ENCODE peak calls at places on chromosomes 7 and 10, in six cellular contexts. One of them, this sample, is unnamed.

GRCh38 chr10:53356616-53357349 is 584.2 kb upstream of the MBL2 start:
- DNase-seq in mesenchymal stem cell: no peak
- DNase-seq in CD8-positive, alpha-beta T cell: no peak
- DNase-seq in foreskin fibroblast: no peak
- DNase-seq in AG10803: no peak
- DNase-seq in A549: no peak
- DNase-seq in this sample: no peak

GRCh38 chr10:48459270-48460147 is 145.4 kb downstream of the ARHGAP22 start:
- DNase-seq in CD8-positive, alpha-beta T cell: no peak
- DNase-seq in foreskin fibroblast: no peak
- DNase-seq in mesenchymal stem cell: no peak
- DNase-seq in AG10803: no peak
- DNase-seq in A549: no peak
- DNase-seq in this sample: no peak

GRCh38 chr7:7228472-7228871 is 46.1 kb downstream of the C1GALT1 start:
- DNase-seq in A549: no peak
- DNase-seq in AG10803: peak
- DNase-seq in foreskin fibroblast: no peak
- DNase-seq in CD8-positive, alpha-beta T cell: no peak
- DNase-seq in mesenchymal stem cell: peak
- DNase-seq in this sample: peak

GRCh38 chr7:85447004-85447403 is 260.1 kb upstream of the SEMA3D start:
- DNase-seq in A549: no peak
- DNase-seq in foreskin fibroblast: no peak
- DNase-seq in AG10803: no peak
- DNase-seq in CD8-positive, alpha-beta T cell: no peak
- DNase-seq in mesenchymal stem cell: no peak
- DNase-seq in this sample: no peak

GRCh38 chr7:157035302-157035701 is 24.8 kb upstream of the MNX1 start:
- DNase-seq in A549: no peak
- DNase-seq in foreskin fibroblast: no peak
- DNase-seq in AG10803: no peak
- DNase-seq in CD8-positive, alpha-beta T cell: no peak
- DNase-seq in mesenchymal stem cell: no peak
- DNase-seq in this sample: no peak

GRCh38 chr10:110437761-110438341 is 59.9 kb upstream of the DUSP5 start:
- DNase-seq in AG10803: no peak
- DNase-seq in foreskin fibroblast: no peak
- DNase-seq in CD8-positive, alpha-beta T cell: no peak
- DNase-seq in mesenchymal stem cell: no peak
- DNase-seq in A549: no peak
- DNase-seq in this sample: no peak

GRCh38 chr10:52410916-52411315 is 96.8 kb downstream of the DKK1 start:
- DNase-seq in foreskin fibroblast: no peak
- DNase-seq in CD8-positive, alpha-beta T cell: no peak
- DNase-seq in A549: no peak
- DNase-seq in AG10803: no peak
- DNase-seq in mesenchymal stem cell: no peak
- DNase-seq in this sample: no peak

GRCh38 chr10:7832060-7832459 is 13.8 kb downstream of the TAF3 start:
- DNase-seq in mesenchymal stem cell: no peak
- DNase-seq in CD8-positive, alpha-beta T cell: no peak
- DNase-seq in foreskin fibroblast: no peak
- DNase-seq in A549: no peak
- DNase-seq in AG10803: peak
- DNase-seq in this sample: no peak

GRCh38 chr7:69439040-69439439 is 159.2 kb upstream of the AUTS2 start:
- DNase-seq in A549: no peak
- DNase-seq in mesenchymal stem cell: no peak
- DNase-seq in foreskin fibroblast: no peak
- DNase-seq in AG10803: peak
- DNase-seq in CD8-positive, alpha-beta T cell: no peak
- DNase-seq in this sample: no peak

GRCh38 chr7:117124585-117125220 is 171.4 kb downstream of the ST7 start:
- DNase-seq in AG10803: peak
- DNase-seq in foreskin fibroblast: peak
- DNase-seq in CD8-positive, alpha-beta T cell: no peak
- DNase-seq in mesenchymal stem cell: peak
- DNase-seq in A549: no peak
- DNase-seq in this sample: peak

GRCh38 chr7:76065016-76065612 is 17.2 kb downstream of the MDH2 start:
- DNase-seq in mesenchymal stem cell: no peak
- DNase-seq in foreskin fibroblast: no peak
- DNase-seq in AG10803: no peak
- DNase-seq in A549: no peak
- DNase-seq in CD8-positive, alpha-beta T cell: no peak
- DNase-seq in this sample: no peak

GRCh38 chr7:91942312-91942711 is 1.6 kb downstream of the AKAP9 start:
- DNase-seq in CD8-positive, alpha-beta T cell: no peak
- DNase-seq in foreskin fibroblast: no peak
- DNase-seq in A549: no peak
- DNase-seq in mesenchymal stem cell: no peak
- DNase-seq in AG10803: no peak
- DNase-seq in this sample: no peak

GRCh38 chr10:43061764-43062163 is 15.1 kb upstream of the RET start:
- DNase-seq in A549: no peak
- DNase-seq in mesenchymal stem cell: peak
- DNase-seq in CD8-positive, alpha-beta T cell: no peak
- DNase-seq in AG10803: no peak
- DNase-seq in foreskin fibroblast: no peak
- DNase-seq in this sample: no peak

GRCh38 chr7:152987673-152988072 is 228.1 kb downstream of the ACTR3B start:
- DNase-seq in mesenchymal stem cell: no peak
- DNase-seq in CD8-positive, alpha-beta T cell: no peak
- DNase-seq in foreskin fibroblast: no peak
- DNase-seq in A549: no peak
- DNase-seq in AG10803: no peak
- DNase-seq in this sample: no peak

GRCh38 chr10:124916098-124916584 is 25.8 kb upstream of the ZRANB1 start:
- DNase-seq in foreskin fibroblast: no peak
- DNase-seq in AG10803: peak
- DNase-seq in CD8-positive, alpha-beta T cell: no peak
- DNase-seq in mesenchymal stem cell: peak
- DNase-seq in A549: peak
- DNase-seq in this sample: peak

GRCh38 chr10:108052981-108053380 is 888.5 kb upstream of the SORCS1 start:
- DNase-seq in mesenchymal stem cell: no peak
- DNase-seq in A549: no peak
- DNase-seq in foreskin fibroblast: peak
- DNase-seq in CD8-positive, alpha-beta T cell: no peak
- DNase-seq in AG10803: peak
- DNase-seq in this sample: no peak

GRCh38 chr7:135761751-135762488 is 13.3 kb upstream of the FAM180A start:
- DNase-seq in mesenchymal stem cell: peak
- DNase-seq in AG10803: peak
- DNase-seq in A549: no peak
- DNase-seq in foreskin fibroblast: peak
- DNase-seq in CD8-positive, alpha-beta T cell: no peak
- DNase-seq in this sample: peak

GRCh38 chr10:34813626-34814227 is 1.4 kb downstream of the PARD3 start:
- DNase-seq in AG10803: peak
- DNase-seq in foreskin fibroblast: no peak
- DNase-seq in mesenchymal stem cell: peak
- DNase-seq in CD8-positive, alpha-beta T cell: no peak
- DNase-seq in A549: peak
- DNase-seq in this sample: peak

GRCh38 chr7:74092964-74093339 is 9.3 kb downstream of the LIMK1 start:
- DNase-seq in mesenchymal stem cell: peak
- DNase-seq in A549: no peak
- DNase-seq in foreskin fibroblast: no peak
- DNase-seq in AG10803: no peak
- DNase-seq in CD8-positive, alpha-beta T cell: no peak
- DNase-seq in this sample: peak

GRCh38 chr7:1372063-1372462 is 87.2 kb downstream of the MICALL2 start:
- DNase-seq in mesenchymal stem cell: no peak
- DNase-seq in A549: no peak
- DNase-seq in CD8-positive, alpha-beta T cell: no peak
- DNase-seq in foreskin fibroblast: no peak
- DNase-seq in AG10803: no peak
- DNase-seq in this sample: no peak

GRCh38 chr10:77328272-77328816 is 309.3 kb downstream of the KCNMA1 start:
- DNase-seq in CD8-positive, alpha-beta T cell: no peak
- DNase-seq in mesenchymal stem cell: peak
- DNase-seq in A549: no peak
- DNase-seq in AG10803: peak
- DNase-seq in foreskin fibroblast: no peak
- DNase-seq in this sample: peak

GRCh38 chr7:102916881-102917280 is 4.1 kb downstream of the LRRC17 start:
- DNase-seq in A549: no peak
- DNase-seq in AG10803: peak
- DNase-seq in CD8-positive, alpha-beta T cell: no peak
- DNase-seq in mesenchymal stem cell: no peak
- DNase-seq in foreskin fibroblast: peak
- DNase-seq in this sample: no peak

GRCh38 chr7:95394370-95394769 is 1.8 kb downstream of the PON3 start:
- DNase-seq in AG10803: no peak
- DNase-seq in A549: no peak
- DNase-seq in CD8-positive, alpha-beta T cell: no peak
- DNase-seq in foreskin fibroblast: no peak
- DNase-seq in mesenchymal stem cell: no peak
- DNase-seq in this sample: no peak

GRCh38 chr7:44257618-44258422 is 57.0 kb downstream of the YKT6 start:
- DNase-seq in mesenchymal stem cell: peak
- DNase-seq in AG10803: peak
- DNase-seq in CD8-positive, alpha-beta T cell: peak
- DNase-seq in A549: no peak
- DNase-seq in foreskin fibroblast: peak
- DNase-seq in this sample: peak

GRCh38 chr10:129694633-129695356 is 227.8 kb downstream of the MGMT start:
- DNase-seq in CD8-positive, alpha-beta T cell: no peak
- DNase-seq in AG10803: peak
- DNase-seq in A549: no peak
- DNase-seq in foreskin fibroblast: no peak
- DNase-seq in mesenchymal stem cell: no peak
- DNase-seq in this sample: no peak

GRCh38 chr10:61000769-61001730 is 57.1 kb upstream of the RHOBTB1 start:
- DNase-seq in foreskin fibroblast: peak
- DNase-seq in CD8-positive, alpha-beta T cell: no peak
- DNase-seq in A549: peak
- DNase-seq in AG10803: peak
- DNase-seq in mesenchymal stem cell: peak
- DNase-seq in this sample: no peak

GRCh38 chr7:41292457-41292856 is 410.4 kb downstream of the INHBA start:
- DNase-seq in AG10803: no peak
- DNase-seq in CD8-positive, alpha-beta T cell: no peak
- DNase-seq in A549: no peak
- DNase-seq in mesenchymal stem cell: no peak
- DNase-seq in foreskin fibroblast: no peak
- DNase-seq in this sample: no peak

GRCh38 chr10:50937230-50937907 is 51.9 kb upstream of the A1CF start:
- DNase-seq in A549: peak
- DNase-seq in AG10803: peak
- DNase-seq in CD8-positive, alpha-beta T cell: no peak
- DNase-seq in foreskin fibroblast: peak
- DNase-seq in mesenchymal stem cell: peak
- DNase-seq in this sample: peak

GRCh38 chr7:24417526-24418120 is 133.6 kb downstream of the NPY start:
- DNase-seq in mesenchymal stem cell: no peak
- DNase-seq in foreskin fibroblast: no peak
- DNase-seq in CD8-positive, alpha-beta T cell: no peak
- DNase-seq in AG10803: no peak
- DNase-seq in A549: no peak
- DNase-seq in this sample: no peak

GRCh38 chr7:37758467-37758866 is 74.9 kb downstream of the GPR141 start:
- DNase-seq in AG10803: no peak
- DNase-seq in foreskin fibroblast: no peak
- DNase-seq in CD8-positive, alpha-beta T cell: no peak
- DNase-seq in mesenchymal stem cell: no peak
- DNase-seq in A549: no peak
- DNase-seq in this sample: no peak

GRCh38 chr10:33244354-33244967 is 90.0 kb downstream of the NRP1 start:
- DNase-seq in A549: no peak
- DNase-seq in foreskin fibroblast: no peak
- DNase-seq in AG10803: no peak
- DNase-seq in CD8-positive, alpha-beta T cell: no peak
- DNase-seq in mesenchymal stem cell: no peak
- DNase-seq in this sample: no peak
- H3K4me3 ChIP-seq in A549: no peak
- H3K4me3 ChIP-seq in foreskin fibroblast: no peak
- H3K4me3 ChIP-seq in AG10803: no peak
- H3K4me3 ChIP-seq in CD8-positive, alpha-beta T cell: no peak
- H3K4me3 ChIP-seq in mesenchymal stem cell: no peak
- H3K4me3 ChIP-seq in this sample: no peak

GRCh38 chr10:17747883-17748550 is 4.0 kb upstream of the TMEM236 start:
- DNase-seq in AG10803: peak
- DNase-seq in mesenchymal stem cell: no peak
- DNase-seq in A549: no peak
- DNase-seq in foreskin fibroblast: peak
- DNase-seq in CD8-positive, alpha-beta T cell: no peak
- DNase-seq in this sample: no peak

GRCh38 chr10:17756557-17757208 is 4.7 kb downstream of the TMEM236 start:
- DNase-seq in A549: peak
- DNase-seq in foreskin fibroblast: no peak
- DNase-seq in AG10803: peak
- DNase-seq in CD8-positive, alpha-beta T cell: no peak
- DNase-seq in mesenchymal stem cell: peak
- DNase-seq in this sample: peak

GRCh38 chr10:17749890-17750289 is 2.1 kb upstream of the TMEM236 start:
- DNase-seq in CD8-positive, alpha-beta T cell: no peak
- DNase-seq in AG10803: no peak
- DNase-seq in A549: no peak
- DNase-seq in foreskin fibroblast: no peak
- DNase-seq in mesenchymal stem cell: no peak
- DNase-seq in this sample: no peak

GRCh38 chr10:17751781-17752445 is at the start of gene TMEM236:
- DNase-seq in AG10803: no peak
- DNase-seq in A549: no peak
- DNase-seq in CD8-positive, alpha-beta T cell: no peak
- DNase-seq in foreskin fibroblast: no peak
- DNase-seq in mesenchymal stem cell: no peak
- DNase-seq in this sample: no peak
- H3K4me3 ChIP-seq in AG10803: no peak
- H3K4me3 ChIP-seq in A549: no peak
- H3K4me3 ChIP-seq in CD8-positive, alpha-beta T cell: no peak
- H3K4me3 ChIP-seq in foreskin fibroblast: no peak
- H3K4me3 ChIP-seq in mesenchymal stem cell: no peak
- H3K4me3 ChIP-seq in this sample: no peak

GRCh38 chr10:92849576-92850090 is 1.3 kb downstream of the EXOC6 start:
- DNase-seq in mesenchymal stem cell: no peak
- DNase-seq in foreskin fibroblast: no peak
- DNase-seq in AG10803: no peak
- DNase-seq in CD8-positive, alpha-beta T cell: no peak
- DNase-seq in A549: no peak
- DNase-seq in this sample: no peak
- H3K4me3 ChIP-seq in mesenchymal stem cell: no peak
- H3K4me3 ChIP-seq in foreskin fibroblast: peak
- H3K4me3 ChIP-seq in AG10803: no peak
- H3K4me3 ChIP-seq in CD8-positive, alpha-beta T cell: peak
- H3K4me3 ChIP-seq in A549: peak
- H3K4me3 ChIP-seq in this sample: peak

GRCh38 chr10:133100706-133101463 is 13.2 kb downstream of the ADGRA1 start:
- DNase-seq in CD8-positive, alpha-beta T cell: no peak
- DNase-seq in foreskin fibroblast: no peak
- DNase-seq in A549: no peak
- DNase-seq in mesenchymal stem cell: no peak
- DNase-seq in AG10803: no peak
- DNase-seq in this sample: no peak
- H3K4me3 ChIP-seq in CD8-positive, alpha-beta T cell: no peak
- H3K4me3 ChIP-seq in foreskin fibroblast: no peak
- H3K4me3 ChIP-seq in A549: no peak
- H3K4me3 ChIP-seq in mesenchymal stem cell: peak
- H3K4me3 ChIP-seq in AG10803: no peak
- H3K4me3 ChIP-seq in this sample: no peak

This sample was measured in fibroblast of villous mesenchyme.